ENCODE peak calls at places on chromosome 11, in nine cellular contexts. K is AG09319, Y is A549, C is GM04503, N is ACHN, Q is foreskin fibroblast, G is mammary epithelial cell, I is activated B cell treated with CpG ODN at 0.5 μM for 24 hours, L is left lung. U is an unnamed sample.

GRCh38 chr11:112627588-112628045 is 333.6 kb upstream of the NCAM1 start:
- DNase-seq in K (no peak), Y (no peak), C (no peak), N (no peak), Q (no peak), G (peak), I (no peak), L (no peak), U (no peak)

GRCh38 chr11:44754876-44755552 is 28.3 kb downstream of the TSPAN18 start:
- DNase-seq in K (no peak), Y (no peak), C (no peak), N (no peak), Q (no peak), G (no peak), I (no peak), L (no peak), U (peak)

GRCh38 chr11:91972665-91973266 is 251.9 kb upstream of the FAT3 start:
- DNase-seq in K (no peak), Y (no peak), C (no peak), N (no peak), Q (no peak), G (no peak), I (no peak), L (no peak), U (no peak)

GRCh38 chr11:78189851-78190250 is 1.1 kb downstream of the USP35 start:
- DNase-seq in K (no peak), Y (no peak), C (no peak), N (no peak), Q (no peak), G (no peak), I (no peak), L (no peak), U (no peak)

GRCh38 chr11:47514825-47515647 is 37.9 kb downstream of the CELF1 start:
- DNase-seq in K (no peak), Y (peak), C (peak), N (peak), Q (peak), G (peak), I (no peak), L (no peak), U (no peak)

GRCh38 chr11:16909375-16910035 is 104.7 kb downstream of the PLEKHA7 start:
- DNase-seq in K (no peak), Y (no peak), C (no peak), N (no peak), Q (no peak), G (no peak), I (no peak), L (no peak), U (no peak)

GRCh38 chr11:58770627-58771457 is 39.1 kb upstream of the GLYAT start:
- DNase-seq in K (no peak), Y (peak), C (no peak), N (no peak), Q (peak), G (peak), I (no peak), L (no peak), U (no peak)

GRCh38 chr11:119423459-119424254 is 685 bp upstream of the THY1 start:
- DNase-seq in K (no peak), Y (no peak), C (no peak), N (no peak), Q (no peak), G (no peak), I (no peak), L (no peak), U (no peak)

GRCh38 chr11:68469122-68469521 is 8.6 kb downstream of the PPP6R3 start:
- DNase-seq in K (no peak), Y (no peak), C (no peak), N (no peak), Q (peak), G (no peak), I (no peak), L (no peak), U (no peak)

GRCh38 chr11:36131719-36132349 is 157.4 kb downstream of the COMMD9 start:
- DNase-seq in K (peak), Y (peak), C (no peak), N (no peak), Q (peak), G (no peak), I (no peak), L (no peak), U (peak)